ENCODE peak calls at places on chromosomes 16 and 17, in five cellular contexts. M is posterior cingulate gyrus; S is HTR-8/SVneo; F is amygdala; J is stimulated activated CD4-positive, alpha-beta T cell treated with anti-CD3 and anti-CD28 coated beads, Interleukin-12 subunit alpha, Interleukin-12 subunit beta, amount 100 ng/mL, for 24 hours. E is an unnamed sample.
A peak's percentile ranks its signal among the peaks of the same experiment; 100 is the strongest.

GRCh38 chr17:73758245-73758644 is 114.0 kb upstream of the SDK2 start:
- DNase-seq in M (peak; percentile 35), S (no peak), F (no peak), J (no peak), E (no peak)

GRCh38 chr17:48723555-48724239 is 712 bp downstream of the PRAC2 start:
- DNase-seq in M (no peak), S (no peak), F (no peak), J (no peak), E (peak; percentile 87)

GRCh38 chr16:54582631-54583250 is 296.2 kb upstream of the IRX3 start:
- DNase-seq in M (no peak), S (no peak), F (no peak), J (no peak), E (no peak)

GRCh38 chr17:81870155-81870977 is 771 bp downstream of the ARHGDIA start:
- DNase-seq in M (no peak), S (no peak), F (no peak), J (no peak), E (peak; percentile 64)

GRCh38 chr16:75099075-75099667 is 17.4 kb downstream of the LDHD start:
- DNase-seq in M (no peak), S (no peak), F (no peak), J (no peak), E (no peak)

GRCh38 chr17:10984163-10984562 is 146.3 kb upstream of the PIRT start:
- DNase-seq in M (no peak), S (no peak), F (no peak), J (no peak), E (no peak)

GRCh38 chr16:49593423-49594040 is 219.9 kb downstream of the C16orf78 start:
- DNase-seq in M (no peak), S (no peak), F (no peak), J (no peak), E (peak; percentile 21)

GRCh38 chr16:56603589-56603988 is 4.8 kb upstream of the MT2A start:
- DNase-seq in M (no peak), S (no peak), F (peak; percentile 20), J (no peak), E (peak; percentile 59)

GRCh38 chr17:66691644-66692500 is 143.0 kb upstream of the CACNG5 start:
- DNase-seq in M (no peak), S (no peak), F (no peak), J (no peak), E (no peak)

GRCh38 chr16:22425847-22426246 is 51.4 kb upstream of the CDR2 start:
- DNase-seq in M (no peak), S (no peak), F (no peak), J (no peak), E (no peak)

GRCh38 chr16:79965718-79966117 is 365.2 kb upstream of the MAF start:
- DNase-seq in M (no peak), S (no peak), F (no peak), J (no peak), E (no peak)

GRCh38 chr17:17663160-17664072 is 17.8 kb upstream of the RAI1 start:
- DNase-seq in M (peak; percentile 96), S (peak; percentile 98), F (peak; percentile 18), J (peak; percentile 51), E (peak; percentile 92)

GRCh38 chr16:3242709-3243108 is 7.8 kb upstream of the ZNF200 start:
- DNase-seq in M (no peak), S (no peak), F (no peak), J (no peak), E (no peak)

GRCh38 chr17:71633391-71633849 is 487.4 kb upstream of the SOX9 start:
- DNase-seq in M (no peak), S (peak; percentile 19), F (no peak), J (no peak), E (no peak)

GRCh38 chr16:85777583-85778310 is 21.6 kb downstream of the EMC8 start:
- DNase-seq in M (no peak), S (no peak), F (no peak), J (no peak), E (no peak)

GRCh38 chr17:45296003-45296832 is 20.6 kb downstream of the MAP3K14 start:
- DNase-seq in M (no peak), S (peak; percentile 70), F (no peak), J (no peak), E (peak; percentile 12)

GRCh38 chr17:39092672-39093250 is 58.7 kb downstream of the PLXDC1 start:
- DNase-seq in M (no peak), S (no peak), F (no peak), J (no peak), E (peak; percentile 39)

GRCh38 chr17:2395258-2396170 is 5.3 kb downstream of the MNT start:
- DNase-seq in M (no peak), S (no peak), F (no peak), J (no peak), E (no peak)

GRCh38 chr16:13305019-13305755 is 403.8 kb downstream of the SHISA9 start:
- DNase-seq in M (no peak), S (no peak), F (no peak), J (no peak), E (no peak)

GRCh38 chr16:82358161-82358560 is 188.1 kb upstream of the MPHOSPH6 start:
- DNase-seq in M (no peak), S (no peak), F (no peak), J (no peak), E (no peak)

GRCh38 chr16:64234200-64234599 is 887.7 kb downstream of the CDH11 start:
- DNase-seq in M (no peak), S (no peak), F (no peak), J (no peak), E (no peak)

GRCh38 chr16:2335286-2335895 is 5.1 kb downstream of the ABCA3 start:
- DNase-seq in M (no peak), S (no peak), F (no peak), J (no peak), E (no peak)

GRCh38 chr17:3678095-3678820 is 9.6 kb downstream of the EMC6 start:
- DNase-seq in M (peak; percentile 97), S (no peak), F (peak; percentile 19), J (no peak), E (no peak)

GRCh38 chr17:59381716-59382570 is 50.5 kb downstream of the YPEL2 start:
- DNase-seq in M (peak; percentile 91), S (no peak), F (peak; percentile 81), J (no peak), E (no peak)

GRCh38 chr17:28335959-28336871 is 654 bp downstream of the TNFAIP1 start:
- DNase-seq in M (no peak), S (peak; percentile 87), F (no peak), J (no peak), E (peak; percentile 74)

GRCh38 chr16:19589106-19589505 is 33.6 kb downstream of the VPS35L start:
- DNase-seq in M (peak; percentile 35), S (no peak), F (no peak), J (no peak), E (no peak)

GRCh38 chr17:43873815-43874214 is 26.8 kb downstream of the CD300LG start:
- DNase-seq in M (no peak), S (no peak), F (no peak), J (no peak), E (no peak)

GRCh38 chr17:57662021-57662420 is 83.1 kb downstream of the CCDC182 start:
- DNase-seq in M (no peak), S (no peak), F (no peak), J (no peak), E (peak; percentile 53)

GRCh38 chr17:72187544-72187943 is 66.7 kb downstream of the SOX9 start:
- DNase-seq in M (no peak), S (no peak), F (no peak), J (no peak), E (no peak)

GRCh38 chr17:7856081-7856791 is 1.1 kb downstream of the NAA38 start:
- DNase-seq in M (peak; percentile 62), S (no peak), F (no peak), J (no peak), E (peak; percentile 63)

GRCh38 chr16:10519929-10520868 is 60.2 kb downstream of the EMP2 start:
- DNase-seq in M (no peak), S (no peak), F (no peak), J (no peak), E (no peak)

GRCh38 chr17:17059301-17059890 is 17.1 kb downstream of the MPRIP start:
- DNase-seq in M (no peak), S (no peak), F (no peak), J (no peak), E (no peak)

GRCh38 chr17:68698761-68699160 is 97.6 kb upstream of the FAM20A start:
- DNase-seq in M (no peak), S (no peak), F (no peak), J (no peak), E (no peak)

E was measured in A673.